ENCODE peak calls at places on chromosomes 4 and X, in five cellular contexts. One of them, this sample, is unnamed.

GRCh38 chr4:40750461-40751258 is 905 bp downstream of the NSUN7 start:
- DNase-seq in upper lobe of right lung: no peak
- DNase-seq in heart left ventricle: no peak
- DNase-seq in fibroblast of lung: peak; percentile 22
- DNase-seq in IMR-90: no peak
- DNase-seq in this sample: peak; percentile 55

GRCh38 chrX:69309074-69309792 is 144.0 kb upstream of the PJA1 start:
- DNase-seq in fibroblast of lung: no peak
- DNase-seq in heart left ventricle: no peak
- DNase-seq in upper lobe of right lung: no peak
- DNase-seq in IMR-90: no peak
- DNase-seq in this sample: peak; percentile 24

GRCh38 chr4:18042754-18043153 is 21.2 kb upstream of the LCORL start:
- DNase-seq in heart left ventricle: no peak
- DNase-seq in upper lobe of right lung: no peak
- DNase-seq in IMR-90: no peak
- DNase-seq in fibroblast of lung: no peak
- DNase-seq in this sample: no peak

GRCh38 chrX:147901476-147902126 is 10.1 kb upstream of the FMR1 start:
- DNase-seq in upper lobe of right lung: no peak
- DNase-seq in IMR-90: no peak
- DNase-seq in fibroblast of lung: no peak
- DNase-seq in heart left ventricle: no peak
- DNase-seq in this sample: no peak

GRCh38 chr4:66465111-66465510 is 794.8 kb upstream of the EPHA5 start:
- DNase-seq in heart left ventricle: no peak
- DNase-seq in fibroblast of lung: peak; percentile 63
- DNase-seq in IMR-90: peak; percentile 3
- DNase-seq in upper lobe of right lung: no peak
- DNase-seq in this sample: no peak

GRCh38 chr4:70734168-70734954 is 12.6 kb downstream of the RUFY3 start:
- DNase-seq in upper lobe of right lung: no peak
- DNase-seq in IMR-90: peak; percentile 55
- DNase-seq in heart left ventricle: no peak
- DNase-seq in fibroblast of lung: peak; percentile 60
- DNase-seq in this sample: no peak

GRCh38 chr4:44487341-44487740 is 38.7 kb upstream of the KCTD8 start:
- DNase-seq in fibroblast of lung: no peak
- DNase-seq in upper lobe of right lung: no peak
- DNase-seq in IMR-90: no peak
- DNase-seq in heart left ventricle: no peak
- DNase-seq in this sample: no peak

GRCh38 chr4:109574443-109574850 is 14.4 kb downstream of the MCUB start:
- DNase-seq in heart left ventricle: no peak
- DNase-seq in IMR-90: no peak
- DNase-seq in upper lobe of right lung: no peak
- DNase-seq in fibroblast of lung: no peak
- DNase-seq in this sample: no peak

GRCh38 chr4:136400829-136401228 is 1131.5 kb downstream of the PCDH18 start:
- DNase-seq in fibroblast of lung: no peak
- DNase-seq in IMR-90: no peak
- DNase-seq in heart left ventricle: no peak
- DNase-seq in upper lobe of right lung: no peak
- DNase-seq in this sample: no peak

GRCh38 chr4:159242427-159242826 is 139.5 kb downstream of the RAPGEF2 start:
- DNase-seq in fibroblast of lung: no peak
- DNase-seq in IMR-90: no peak
- DNase-seq in upper lobe of right lung: no peak
- DNase-seq in heart left ventricle: no peak
- DNase-seq in this sample: no peak

GRCh38 chrX:139204576-139204902 is 326.0 kb upstream of the F9 start:
- DNase-seq in IMR-90: no peak
- DNase-seq in fibroblast of lung: no peak
- DNase-seq in upper lobe of right lung: no peak
- DNase-seq in heart left ventricle: no peak
- DNase-seq in this sample: no peak
- H3K4me3 ChIP-seq in IMR-90: no peak overlapping the region
- H3K4me3 ChIP-seq in fibroblast of lung: peak overlapping the region; percentile 34
- H3K4me3 ChIP-seq in upper lobe of right lung: peak overlapping the region; percentile 45
- H3K4me3 ChIP-seq in heart left ventricle: peak overlapping the region; percentile 33
- H3K4me3 ChIP-seq in this sample: peak overlapping the region; percentile 49

DNA sequence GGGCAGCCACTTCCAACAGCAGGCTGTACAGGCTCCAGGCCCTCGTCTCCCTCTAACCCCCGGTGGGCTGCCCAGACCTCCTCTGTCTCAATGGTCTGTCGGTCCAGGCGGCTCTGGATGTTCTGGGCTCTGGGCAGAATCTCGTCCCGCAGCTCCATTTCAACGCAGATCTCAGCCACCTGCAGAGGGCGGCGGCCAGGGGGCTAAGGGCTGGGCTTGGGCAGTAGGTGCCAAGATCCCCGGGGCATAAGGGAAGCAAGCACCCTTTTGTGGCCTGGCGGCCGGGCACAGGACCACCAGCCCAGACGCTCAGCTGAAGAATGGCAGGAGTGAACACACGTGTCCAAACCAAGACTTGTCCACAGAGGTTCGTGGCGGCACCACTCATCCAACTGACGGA is 9.2 kb downstream of the AVPR2 start:
- DNase-seq in upper lobe of right lung: no peak
- DNase-seq in IMR-90: no peak
- DNase-seq in heart left ventricle: no peak
- DNase-seq in fibroblast of lung: no peak
- DNase-seq in this sample: no peak
- H3K36me3 ChIP-seq in upper lobe of right lung: no peaks in the 10 kb centered on the region
- H3K36me3 ChIP-seq in IMR-90: no peaks in the 10 kb centered on the region
- H3K36me3 ChIP-seq in heart left ventricle: no peaks in the 10 kb centered on the region
- H3K36me3 ChIP-seq in fibroblast of lung: no peaks in the 10 kb centered on the region
- H3K36me3 ChIP-seq in this sample: no peaks in the 10 kb centered on the region

DNA sequence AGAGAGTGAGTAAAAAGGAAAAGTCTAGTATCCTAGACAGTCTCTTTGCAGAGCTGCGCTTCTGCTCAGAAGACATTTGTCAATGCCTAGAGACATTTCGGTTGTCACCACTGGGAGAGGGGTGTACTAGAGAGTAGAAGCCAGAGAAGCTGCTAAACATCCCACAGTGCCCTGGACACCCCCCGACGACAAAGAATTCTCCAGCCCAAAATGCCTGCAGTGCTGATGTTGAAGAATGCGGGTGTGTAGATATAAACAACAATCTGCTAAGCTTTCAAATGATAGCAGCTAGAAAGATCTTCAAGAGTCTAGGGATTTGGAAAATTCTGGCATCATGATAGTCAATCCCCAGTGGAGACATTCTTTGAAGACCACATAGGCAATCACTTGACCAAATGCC is 90.1 kb downstream of the PALLD start:
- DNase-seq in fibroblast of lung: no peak
- DNase-seq in IMR-90: no peak
- DNase-seq in heart left ventricle: no peak
- DNase-seq in upper lobe of right lung: no peak
- DNase-seq in this sample: no peak
- H3K4me3 ChIP-seq in fibroblast of lung: no peak overlapping the region
- H3K4me3 ChIP-seq in IMR-90: no peak overlapping the region
- H3K4me3 ChIP-seq in heart left ventricle: no peak overlapping the region
- H3K4me3 ChIP-seq in upper lobe of right lung: no peak overlapping the region
- H3K4me3 ChIP-seq in this sample: no peak overlapping the region

GRCh38 chrX:45842207-45842900 is 641.7 kb upstream of the DIPK2B start:
- DNase-seq in fibroblast of lung: peak; percentile 38
- DNase-seq in upper lobe of right lung: no peak
- DNase-seq in IMR-90: no peak
- DNase-seq in heart left ventricle: no peak
- DNase-seq in this sample: no peak
- H3K36me3 ChIP-seq in fibroblast of lung: peaks cover 2% of the 10 kb centered on the region
- H3K36me3 ChIP-seq in upper lobe of right lung: no peaks in the 10 kb centered on the region
- H3K36me3 ChIP-seq in IMR-90: peaks cover 3% of the 10 kb centered on the region
- H3K36me3 ChIP-seq in heart left ventricle: no peaks in the 10 kb centered on the region
- H3K36me3 ChIP-seq in this sample: no peaks in the 10 kb centered on the region

DNA sequence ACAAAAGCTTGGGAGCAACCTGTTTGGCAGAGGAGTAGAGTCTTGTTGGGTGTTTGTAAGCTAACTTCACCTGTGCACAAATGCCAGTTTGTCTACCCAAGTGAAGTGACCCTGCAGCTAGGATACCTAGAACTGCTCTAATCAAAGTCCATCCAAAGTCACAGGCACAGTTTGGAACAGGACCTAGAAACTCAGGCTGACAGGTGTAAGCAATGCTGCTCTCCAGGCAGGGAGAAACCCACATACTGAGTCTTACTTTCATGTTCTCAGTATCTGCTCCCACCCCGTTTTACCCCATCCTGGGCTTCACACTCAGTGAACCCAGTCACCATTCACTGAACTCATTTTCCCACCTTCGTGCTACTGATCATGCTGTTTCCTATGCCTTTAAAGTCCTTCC is 40.3 kb downstream of the MAML3 start:
- DNase-seq in fibroblast of lung: no peak
- DNase-seq in heart left ventricle: no peak
- DNase-seq in IMR-90: no peak
- DNase-seq in upper lobe of right lung: no peak
- DNase-seq in this sample: no peak
- H3K4me3 ChIP-seq in fibroblast of lung: no peak overlapping the region
- H3K4me3 ChIP-seq in heart left ventricle: no peak overlapping the region
- H3K4me3 ChIP-seq in IMR-90: no peak overlapping the region
- H3K4me3 ChIP-seq in upper lobe of right lung: no peak overlapping the region
- H3K4me3 ChIP-seq in this sample: no peak overlapping the region

DNA sequence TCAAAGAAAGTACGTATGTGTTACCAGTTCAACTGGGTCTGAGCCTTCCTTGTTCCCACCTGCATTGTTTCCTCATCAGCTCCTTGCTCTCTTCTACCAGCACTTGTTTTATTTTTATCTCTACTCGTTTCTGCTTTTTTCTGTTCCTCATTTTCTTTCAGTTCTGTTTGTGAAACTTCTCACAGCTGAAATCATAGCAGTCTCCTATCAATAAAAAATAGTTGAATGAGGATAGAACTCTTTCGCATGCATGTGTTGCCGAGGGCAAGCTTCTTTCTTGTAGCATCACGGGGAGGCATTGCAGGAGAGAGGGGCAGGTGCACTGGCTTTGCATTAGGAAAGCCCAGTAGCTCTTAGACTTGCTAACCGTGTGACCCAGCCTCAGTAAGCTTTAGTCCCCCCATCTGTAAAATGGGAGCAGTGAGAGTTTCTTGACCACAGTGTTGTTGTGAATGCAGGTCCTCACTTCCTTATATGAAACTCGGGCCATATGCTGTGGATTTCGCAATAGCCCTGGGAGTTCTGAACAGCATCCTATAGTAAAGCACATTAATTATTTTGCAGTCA is 24.7 kb downstream of the OFD1 start:
- DNase-seq in upper lobe of right lung: no peak
- DNase-seq in heart left ventricle: no peak
- DNase-seq in fibroblast of lung: no peak
- DNase-seq in IMR-90: no peak
- DNase-seq in this sample: no peak
- H3K36me3 ChIP-seq in upper lobe of right lung: peaks cover 12% of the 10 kb centered on the region
- H3K36me3 ChIP-seq in heart left ventricle: peaks cover 21% of the 10 kb centered on the region
- H3K36me3 ChIP-seq in fibroblast of lung: no peaks in the 10 kb centered on the region
- H3K36me3 ChIP-seq in IMR-90: peaks cover 17% of the 10 kb centered on the region
- H3K36me3 ChIP-seq in this sample: peaks cover 48% of the 10 kb centered on the region

This sample was measured in Peyer's patch.